ENCODE peak calls at places on chromosome 10, in four cellular contexts. M is NCI-H2081; P is activated CD4-positive, alpha-beta T cell treated with anti-CD3 and anti-CD28 coated beads, Interleukin-2, amount 50 U/mL, for 48 hours; W is GM12891. A is an unnamed sample.

GRCh38 chr10:28774051-28774995 is 97.0 kb downstream of the BAMBI start:
- DNase-seq in M (no peak), P (no peak), W (no peak), A (no peak)

GRCh38 chr10:8298871-8299570 is 244.5 kb downstream of the GATA3 start:
- DNase-seq in M (no peak), P (no peak), W (no peak), A (no peak)

GRCh38 chr10:122642726-122643605 is 56.7 kb downstream of the C10orf120 start:
- DNase-seq in M (no peak), P (no peak), W (no peak), A (no peak)

GRCh38 chr10:51896849-51897248 is 197.5 kb upstream of the CSTF2T start:
- DNase-seq in M (no peak), P (no peak), W (no peak), A (no peak)

GRCh38 chr10:56934515-56934914 is 573.5 kb upstream of the ZWINT start:
- DNase-seq in M (no peak), P (no peak), W (no peak), A (no peak)

GRCh38 chr10:114288424-114289095 is 49.5 kb downstream of the VWA2 start:
- DNase-seq in M (no peak), P (no peak), W (no peak), A (no peak)

GRCh38 chr10:19021162-19021561 is 27.4 kb upstream of the MALRD1 start:
- DNase-seq in M (no peak), P (no peak), W (no peak), A (no peak)

GRCh38 chr10:71184402-71184801 is 28.0 kb upstream of the UNC5B start:
- DNase-seq in M (no peak), P (no peak), W (no peak), A (no peak)

GRCh38 chr10:5346881-5347280 is 17.9 kb upstream of the UCN3 start:
- DNase-seq in M (no peak), P (no peak), W (no peak), A (no peak)

GRCh38 chr10:124465003-124465776 is 3.6 kb downstream of the LHPP start:
- DNase-seq in M (no peak), P (no peak), W (no peak), A (peak; percentile 28)

GRCh38 chr10:21300546-21300945 is 224.9 kb downstream of the SKIDA1 start:
- DNase-seq in M (no peak), P (no peak), W (no peak), A (no peak)

GRCh38 chr10:83991986-83992753 is 147.1 kb upstream of the GHITM start:
- DNase-seq in M (no peak), P (peak; percentile 18), W (no peak), A (no peak)

GRCh38 chr10:3455385-3456334 is 283.1 kb upstream of the PITRM1 start:
- DNase-seq in M (no peak), P (no peak), W (no peak), A (no peak)

GRCh38 chr10:29811751-29812427 is 177.1 kb upstream of the SVIL start:
- DNase-seq in M (peak; percentile 35), P (peak; percentile 8), W (no peak), A (no peak)

GRCh38 chr10:3969876-3970666 is 185.1 kb upstream of the KLF6 start:
- DNase-seq in M (no peak), P (no peak), W (no peak), A (no peak)